ENCODE peak calls at places on chromosomes 1 and 21, in five cellular contexts. J is CD8-positive, alpha-beta memory T cell; H is naive B cell; V is GM23248; L is NCI-H345. W is an unnamed sample.

GRCh38 chr1:94025383-94026340 is 95.3 kb downstream of the ABCA4 start:
- DNase-seq in J (no peak), H (no peak), V (peak), L (peak), W (no peak)

GRCh38 chr1:64754166-64754565 is 9.3 kb downstream of the RAVER2 start:
- DNase-seq in J (no peak), H (no peak), V (no peak), L (no peak), W (no peak)

GRCh38 chr1:209875510-209875909 is 47.7 kb downstream of the UTP25 start:
- DNase-seq in J (no peak), H (no peak), V (peak), L (peak), W (no peak)

GRCh38 chr1:102799496-102799895 is 308.8 kb downstream of the COL11A1 start:
- DNase-seq in J (no peak), H (no peak), V (peak), L (no peak), W (no peak)

GRCh38 chr1:31781138-31782065 is 17.3 kb upstream of the ADGRB2 start:
- DNase-seq in J (no peak), H (no peak), V (no peak), L (no peak), W (no peak)

GRCh38 chr1:161172349-161172748 is 5.0 kb downstream of the B4GALT3 start:
- DNase-seq in J (no peak), H (no peak), V (no peak), L (no peak), W (no peak)

GRCh38 chr1:25922633-25923567 is 16.7 kb upstream of the STMN1 start:
- DNase-seq in J (peak), H (peak), V (peak), L (no peak), W (no peak)

GRCh38 chr21:31316488-31317169 is 27.4 kb downstream of the TIAM1 start:
- DNase-seq in J (no peak), H (no peak), V (peak), L (no peak), W (no peak)

GRCh38 chr1:17011439-17012307 is at the start of gene ATP13A2:
- DNase-seq in J (peak), H (peak), V (peak), L (peak), W (no peak)

GRCh38 chr1:29548091-29548490 is 311.8 kb downstream of the PTPRU start:
- DNase-seq in J (no peak), H (no peak), V (no peak), L (no peak), W (no peak)

GRCh38 chr1:213704941-213705340 is 282.8 kb upstream of the PROX1 start:
- DNase-seq in J (no peak), H (no peak), V (no peak), L (no peak), W (no peak)

GRCh38 chr1:160097911-160098851 is at the start of gene IGSF8:
- DNase-seq in J (peak), H (peak), V (peak), L (peak), W (no peak)

GRCh38 chr1:47881505-47882442 is 115.4 kb downstream of the TRABD2B start:
- DNase-seq in J (no peak), H (no peak), V (peak), L (peak), W (no peak)

GRCh38 chr1:43945898-43946243 is 879 bp upstream of the IPO13 start:
- DNase-seq in J (no peak), H (no peak), V (no peak), L (no peak), W (no peak)

GRCh38 chr1:74502432-74502831 is 10.0 kb downstream of the LRRC53 start:
- DNase-seq in J (no peak), H (no peak), V (peak), L (no peak), W (no peak)

GRCh38 chr1:226717256-226717909 is 21.7 kb downstream of the ITPKB start:
- DNase-seq in J (no peak), H (peak), V (no peak), L (no peak), W (no peak)

GRCh38 chr1:45037456-45037855 is 25.4 kb downstream of the UROD start:
- DNase-seq in J (no peak), H (no peak), V (peak), L (no peak), W (no peak)

GRCh38 chr21:38506606-38507331 is 8.5 kb upstream of the ERG start:
- DNase-seq in J (no peak), H (no peak), V (no peak), L (no peak), W (no peak)

GRCh38 chr1:5577255-5578040 is 414.8 kb downstream of the NPHP4 start:
- DNase-seq in J (no peak), H (no peak), V (no peak), L (no peak), W (no peak)

GRCh38 chr1:104322131-104322530 is 572.4 kb downstream of the AMY1C start:
- DNase-seq in J (no peak), H (no peak), V (no peak), L (no peak), W (no peak)

GRCh38 chr1:85321237-85321964 is 45.0 kb upstream of the BCL10 start:
- DNase-seq in J (no peak), H (no peak), V (peak), L (no peak), W (no peak)

GRCh38 chr1:215032911-215033310 is 49.6 kb upstream of the KCNK2 start:
- DNase-seq in J (no peak), H (no peak), V (no peak), L (no peak), W (no peak)

GRCh38 chr1:48681476-48682305 is 95.0 kb downstream of the BEND5 start:
- DNase-seq in J (no peak), H (no peak), V (no peak), L (no peak), W (no peak)

GRCh38 chr1:19644761-19645543 is 841 bp downstream of the NBL1 start:
- DNase-seq in J (peak), H (no peak), V (peak), L (no peak), W (no peak)

GRCh38 chr1:1336931-1337792 is 6.1 kb downstream of the TAS1R3 start:
- DNase-seq in J (no peak), H (no peak), V (no peak), L (no peak), W (no peak)

GRCh38 chr1:210360852-210361477 is 32.3 kb downstream of the HHAT start:
- DNase-seq in J (no peak), H (no peak), V (peak), L (peak), W (no peak)

GRCh38 chr1:39332291-39332690 is 127.8 kb downstream of the MACF1 start:
- DNase-seq in J (no peak), H (no peak), V (peak), L (no peak), W (no peak)

GRCh38 chr1:5620997-5621396 is 371.2 kb downstream of the NPHP4 start:
- DNase-seq in J (no peak), H (no peak), V (peak), L (peak), W (no peak)